ENCODE peak calls at places on chromosomes 1 and 21, in ten cellular contexts. K, E, F, W, J, T, H, P, Q and N are unnamed samples.

GRCh38 chr1:1540015-1540816 is at the start of gene TMEM240:
- DNase-seq in E (no peak), T (peak), H (peak), Q (peak), F (peak), P (peak), J (no peak), K (peak), W (no peak), N (peak)

GRCh38 chr1:24735619-24736375 is 9.4 kb upstream of the CLIC4 start:
- DNase-seq in Q (peak), P (no peak), T (no peak), K (no peak), E (no peak), H (no peak), W (no peak), J (peak), F (no peak), N (peak)

GRCh38 chr1:170791941-170792340 is 128.0 kb downstream of the PRRX1 start:
- DNase-seq in T (no peak), H (no peak), K (no peak), E (no peak), W (no peak), Q (peak), J (no peak), P (no peak), F (no peak), N (no peak)

GRCh38 chr1:93533677-93534076 is 85.8 kb downstream of the FNBP1L start:
- DNase-seq in H (no peak), Q (no peak), W (no peak), F (no peak), E (no peak), T (no peak), J (no peak), K (no peak), P (no peak), N (no peak)

GRCh38 chr1:24074817-24075725 is 36.9 kb downstream of the MYOM3 start:
- DNase-seq in T (no peak), Q (no peak), P (peak), H (no peak), K (no peak), J (no peak), F (no peak), E (no peak), W (peak), N (no peak)

GRCh38 chr1:30700528-30701265 is 22.7 kb downstream of the MATN1 start:
- DNase-seq in W (peak), Q (peak), J (no peak), E (no peak), F (no peak), H (peak), K (no peak), T (no peak), P (peak), N (no peak)

GRCh38 chr21:39377444-39378050 is 28.7 kb upstream of the HMGN1 start:
- DNase-seq in Q (no peak), W (peak), H (no peak), F (no peak), P (peak), J (no peak), E (no peak), K (no peak), T (no peak), N (no peak)

GRCh38 chr1:51296379-51297357 is 33.7 kb downstream of the TTC39A start:
- DNase-seq in T (peak), P (peak), F (peak), K (peak), W (peak), H (peak), J (peak), E (peak), Q (peak), N (peak)

GRCh38 chr1:115911298-115911697 is 65.0 kb upstream of the SLC22A15 start:
- DNase-seq in F (no peak), W (no peak), J (no peak), K (no peak), Q (no peak), P (no peak), T (no peak), H (no peak), E (no peak), N (peak)

GRCh38 chr1:94119796-94120590 is 955 bp downstream of the ABCA4 start:
- DNase-seq in K (no peak), T (no peak), F (no peak), J (no peak), H (no peak), E (no peak), W (peak), Q (no peak), P (no peak), N (no peak)

GRCh38 chr1:44239337-44239960 is 26.2 kb downstream of the DMAP1 start:
- DNase-seq in P (peak), F (no peak), H (peak), E (no peak), K (no peak), Q (peak), T (no peak), W (no peak), J (peak), N (no peak)

GRCh38 chr1:236795757-236796719 is 946 bp downstream of the MTR start:
- DNase-seq in P (peak), J (peak), E (no peak), K (no peak), Q (peak), F (peak), H (peak), W (peak), T (no peak), N (no peak)

GRCh38 chr1:177017453-177017852 is 147.1 kb downstream of the ASTN1 start:
- DNase-seq in E (no peak), J (no peak), T (no peak), P (no peak), F (no peak), Q (no peak), W (no peak), K (no peak), H (no peak), N (no peak)

GRCh38 chr1:237492359-237492758 is 398.4 kb downstream of the ZP4 start:
- DNase-seq in W (no peak), F (no peak), K (no peak), H (no peak), E (no peak), J (peak), Q (no peak), P (no peak), T (no peak), N (no peak)

GRCh38 chr1:6464514-6464836 is 1.5 kb downstream of the TNFRSF25 start:
- DNase-seq in Q (no peak), K (no peak), F (no peak), E (peak), P (peak), J (no peak), T (no peak), W (peak), H (no peak), N (no peak)

GRCh38 chr1:3965693-3966092 is 65.6 kb upstream of the C1orf174 start:
- DNase-seq in K (no peak), E (no peak), J (no peak), Q (no peak), W (no peak), T (no peak), H (no peak), P (no peak), F (no peak), N (no peak)

GRCh38 chr1:17347769-17348592 is 24.0 kb upstream of the PADI6 start:
- DNase-seq in F (no peak), H (peak), K (no peak), J (no peak), Q (peak), E (no peak), T (no peak), P (peak), W (peak), N (no peak)

GRCh38 chr21:29496337-29496736 is 197.6 kb downstream of the BACH1 start:
- DNase-seq in P (no peak), J (no peak), Q (no peak), K (no peak), F (no peak), E (no peak), W (no peak), T (no peak), H (no peak), N (no peak)

GRCh38 chr1:101207891-101208290 is 28.9 kb upstream of the S1PR1 start:
- DNase-seq in J (no peak), K (no peak), F (peak), Q (peak), H (no peak), E (no peak), P (no peak), T (no peak), W (peak), N (no peak)

GRCh38 chr1:194295690-194296089 is 1109.3 kb upstream of the B3GALT2 start:
- DNase-seq in F (no peak), J (peak), K (no peak), W (peak), P (peak), E (no peak), T (no peak), H (peak), Q (no peak), N (no peak)

GRCh38 chr1:218328769-218329168 is 16.4 kb upstream of the TGFB2 start:
- DNase-seq in P (no peak), F (no peak), Q (no peak), E (no peak), H (no peak), W (no peak), K (no peak), T (no peak), J (no peak), N (no peak)

GRCh38 chr1:70071597-70071996 is 133.8 kb downstream of the LRRC40 start:
- DNase-seq in E (peak), T (no peak), W (peak), P (no peak), J (no peak), Q (peak), H (no peak), F (no peak), K (no peak), N (no peak)

GRCh38 chr1:37862330-37862729 is 2.9 kb upstream of the MTF1 start:
- DNase-seq in P (peak), E (no peak), K (no peak), Q (no peak), J (no peak), H (no peak), F (no peak), W (no peak), T (no peak), N (no peak)

GRCh38 chr1:72284398-72285073 is 2.2 kb upstream of the NEGR1 start:
- DNase-seq in W (peak), Q (peak), H (peak), T (no peak), J (peak), K (peak), P (peak), E (peak), F (peak), N (peak)

GRCh38 chr1:208115924-208116614 is 128.1 kb downstream of the PLXNA2 start:
- DNase-seq in E (no peak), Q (no peak), K (no peak), W (no peak), T (no peak), H (no peak), F (no peak), P (peak), J (no peak), N (no peak)

GRCh38 chr1:204431310-204432184 is 19.9 kb upstream of the PPP1R15B start:
- DNase-seq in H (peak), J (peak), K (peak), F (peak), E (peak), P (peak), W (peak), T (peak), Q (peak), N (peak)